ENCODE peak calls at places on chromosomes 3 and 15, in six cellular contexts. One of them, this sample, is unnamed.
A peak's percentile ranks its signal among the peaks of the same experiment; 100 is the strongest.

GRCh38 chr3:54374214-54374855 is 252.0 kb downstream of the CACNA2D3 start:
- DNase-seq in foreskin fibroblast: no peak
- DNase-seq in ACHN: peak; percentile 35
- DNase-seq in cerebellar cortex: no peak
- DNase-seq in GF-D8: no peak
- DNase-seq in progenitor cell of endocrine pancreas: peak; percentile 22
- DNase-seq in this sample: no peak

GRCh38 chr15:38128389-38128788 is 124.2 kb upstream of the SPRED1 start:
- DNase-seq in foreskin fibroblast: peak; percentile 29
- DNase-seq in ACHN: peak; percentile 15
- DNase-seq in cerebellar cortex: no peak
- DNase-seq in GF-D8: peak; percentile 2
- DNase-seq in progenitor cell of endocrine pancreas: no peak
- DNase-seq in this sample: no peak

GRCh38 chr15:57563416-57563815 is 28.3 kb upstream of the MYZAP start:
- DNase-seq in foreskin fibroblast: no peak
- DNase-seq in ACHN: no peak
- DNase-seq in cerebellar cortex: no peak
- DNase-seq in GF-D8: peak; percentile 32
- DNase-seq in progenitor cell of endocrine pancreas: no peak
- DNase-seq in this sample: no peak

GRCh38 chr3:100891033-100891432 is 102.2 kb downstream of the ABI3BP start:
- DNase-seq in foreskin fibroblast: no peak
- DNase-seq in ACHN: peak; percentile 24
- DNase-seq in cerebellar cortex: no peak
- DNase-seq in GF-D8: no peak
- DNase-seq in progenitor cell of endocrine pancreas: no peak
- DNase-seq in this sample: no peak

GRCh38 chr15:69666441-69666882 is 213.8 kb downstream of the RPLP1 start:
- DNase-seq in foreskin fibroblast: no peak
- DNase-seq in ACHN: no peak
- DNase-seq in cerebellar cortex: no peak
- DNase-seq in GF-D8: no peak
- DNase-seq in progenitor cell of endocrine pancreas: no peak
- DNase-seq in this sample: no peak

GRCh38 chr3:105747056-105747455 is 121.8 kb downstream of the CBLB start:
- DNase-seq in foreskin fibroblast: peak; percentile 39
- DNase-seq in ACHN: peak; percentile 52
- DNase-seq in cerebellar cortex: peak; percentile 28
- DNase-seq in GF-D8: no peak
- DNase-seq in progenitor cell of endocrine pancreas: no peak
- DNase-seq in this sample: no peak

GRCh38 chr3:45943207-45943846 is at the start of gene CXCR6:
- DNase-seq in foreskin fibroblast: no peak
- DNase-seq in ACHN: no peak
- DNase-seq in cerebellar cortex: no peak
- DNase-seq in GF-D8: no peak
- DNase-seq in progenitor cell of endocrine pancreas: no peak
- DNase-seq in this sample: no peak

GRCh38 chr3:149180057-149180573 is 41.5 kb downstream of the CP start:
- DNase-seq in foreskin fibroblast: peak; percentile 100
- DNase-seq in ACHN: peak; percentile 96
- DNase-seq in cerebellar cortex: peak; percentile 61
- DNase-seq in GF-D8: no peak
- DNase-seq in progenitor cell of endocrine pancreas: no peak
- DNase-seq in this sample: no peak

GRCh38 chr3:172277151-172277652 is 171.1 kb downstream of the GHSR start:
- DNase-seq in foreskin fibroblast: no peak
- DNase-seq in ACHN: no peak
- DNase-seq in cerebellar cortex: no peak
- DNase-seq in GF-D8: no peak
- DNase-seq in progenitor cell of endocrine pancreas: no peak
- DNase-seq in this sample: no peak

GRCh38 chr3:32945136-32945535 is 6.3 kb upstream of the CCR4 start:
- DNase-seq in foreskin fibroblast: no peak
- DNase-seq in ACHN: no peak
- DNase-seq in cerebellar cortex: no peak
- DNase-seq in GF-D8: no peak
- DNase-seq in progenitor cell of endocrine pancreas: no peak
- DNase-seq in this sample: no peak

This sample was measured in glutamatergic neuron.